ENCODE peak calls at places on chromosome 1, in five cellular contexts. R is osteoblast, T is HCT116, U is pancreas, S is endothelial cell of umbilical vein. B is an unnamed sample. For H3K9me3 and H3K4me1, the result is how much of the 10 kb centered on the place peaks cover.

GRCh38 chr1:72530646-72531045 is 248.3 kb upstream of the NEGR1 start:
- DNase-seq in R (no peak), T (no peak), U (no peak), S (no peak), B (no peak)

GRCh38 chr1:61447339-61448016 is 277.5 kb downstream of the TM2D1 start:
- DNase-seq in R (no peak), T (no peak), U (no peak), S (no peak), B (no peak)

GRCh38 chr1:20466231-20466630 is 19.8 kb downstream of the CAMK2N1 start:
- DNase-seq in R (peak), T (no peak), U (no peak), S (no peak), B (no peak)

GRCh38 chr1:5877001-5877400 is 115.2 kb downstream of the NPHP4 start:
- DNase-seq in R (no peak), T (no peak), U (no peak), S (no peak), B (no peak)

GRCh38 chr1:76238094-76238551 is 163.6 kb downstream of the ST6GALNAC3 start:
- DNase-seq in R (peak), T (peak), U (no peak), S (no peak), B (no peak)

GRCh38 chr1:32759997-32760623 is 57.0 kb downstream of the YARS1 start:
- DNase-seq in R (peak), T (peak), U (peak), S (no peak), B (no peak)

GRCh38 chr1:59290173-59290954 is 6.5 kb upstream of the FGGY start:
- DNase-seq in R (no peak), T (peak), U (peak), S (peak), B (no peak)

GRCh38 chr1:43818691-43819090 is 111.4 kb downstream of the ST3GAL3 start:
- DNase-seq in R (peak), T (no peak), U (no peak), S (no peak), B (no peak)

GRCh38 chr1:183210678-183211077 is 24.6 kb downstream of the LAMC2 start:
- DNase-seq in R (no peak), T (no peak), U (no peak), S (no peak), B (no peak)

GRCh38 chr1:21175670-21176581 is 771 bp downstream of the EIF4G3 start:
- DNase-seq in R (peak), T (no peak), U (peak), S (peak), B (peak)

GRCh38 chr1:3712573-3713535 is 39.4 kb upstream of the CCDC27 start:
- DNase-seq in R (no peak), T (no peak), U (no peak), S (no peak), B (no peak)

GRCh38 chr1:61318319-61319125 is 236.2 kb downstream of the NFIA start:
- DNase-seq in R (no peak), T (no peak), U (no peak), S (peak), B (no peak)

GRCh38 chr1:43007377-43008105 is 48.9 kb upstream of the SLC2A1 start:
- DNase-seq in R (no peak), T (no peak), U (peak), S (no peak), B (no peak)

GRCh38 chr1:216464489-216464888 is 41.2 kb upstream of the USH2A start:
- DNase-seq in R (peak), T (no peak), U (no peak), S (no peak), B (no peak)

GRCh38 chr1:154104433-154105082 is 50.3 kb downstream of the NUP210L start:
- DNase-seq in R (no peak), T (no peak), U (no peak), S (no peak), B (no peak)

GRCh38 chr1:157404614-157405013 is 147.7 kb downstream of the FCRL5 start:
- DNase-seq in R (no peak), T (no peak), U (no peak), S (no peak), B (no peak)

GRCh38 chr1:145695781-145696629 is 11.2 kb downstream of the PDZK1 start:
- DNase-seq in R (no peak), T (no peak), U (peak), S (no peak), B (no peak)

GRCh38 chr1:47804127-47804526 is 193.1 kb downstream of the TRABD2B start:
- DNase-seq in R (no peak), T (no peak), U (no peak), S (no peak), B (no peak)

GRCh38 chr1:50747394-50747793 is 212.7 kb downstream of the FAF1 start:
- DNase-seq in R (no peak), T (no peak), U (no peak), S (no peak), B (no peak)

GRCh38 chr1:147579532-147580199 is 38.4 kb downstream of the BCL9 start:
- DNase-seq in R (no peak), T (no peak), U (no peak), S (no peak), B (no peak)

GRCh38 chr1:198880818-198881597 is 242.2 kb downstream of the PTPRC start:
- DNase-seq in R (no peak), T (peak), U (no peak), S (peak), B (no peak)

GRCh38 chr1:19361231-19362147 is 49.4 kb downstream of the SLC66A1 start:
- DNase-seq in R (peak), T (no peak), U (no peak), S (no peak), B (no peak)

GRCh38 chr1:40252601-40253000 is 4.9 kb downstream of the TMCO2 start:
- DNase-seq in R (peak), T (no peak), U (no peak), S (no peak), B (no peak)

GRCh38 chr1:59971464-59971911 is 44.9 kb upstream of the CYP2J2 start:
- DNase-seq in R (peak), T (peak), U (peak), S (peak), B (peak)

GRCh38 chr1:181010789-181011188 is 11.9 kb downstream of the STX6 start:
- DNase-seq in R (peak), T (no peak), U (no peak), S (no peak), B (no peak)

GRCh38 chr1:243564814-243565213 is 285.2 kb downstream of the AKT3 start:
- DNase-seq in R (no peak), T (no peak), U (no peak), S (no peak), B (no peak)

GRCh38 chr1:119987112-119987511 is 82.3 kb downstream of the NOTCH2 start:
- DNase-seq in R (peak), T (no peak), U (no peak), S (peak), B (no peak)

GRCh38 chr1:51819810-51820209 is 58.7 kb downstream of the NRDC start:
- DNase-seq in R (no peak), T (no peak), U (no peak), S (no peak), B (no peak)

GRCh38 chr1:200550367-200550766 is 70.2 kb downstream of the KIF14 start:
- DNase-seq in R (no peak), T (no peak), U (no peak), S (no peak), B (no peak)

GRCh38 chr1:143665606-143666005 is 306.2 kb downstream of the FAM72C start:
- DNase-seq in R (no peak), T (no peak), U (no peak), S (no peak), B (no peak)

GRCh38 chr1:143661418-143662120 is 310.2 kb downstream of the FAM72C start:
- DNase-seq in R (no peak), T (no peak), U (no peak), S (no peak), B (no peak)

GRCh38 chr1:143667730-143668129 is 304.1 kb downstream of the FAM72C start:
- DNase-seq in R (no peak), T (no peak), U (no peak), S (no peak), B (no peak)

DNA sequence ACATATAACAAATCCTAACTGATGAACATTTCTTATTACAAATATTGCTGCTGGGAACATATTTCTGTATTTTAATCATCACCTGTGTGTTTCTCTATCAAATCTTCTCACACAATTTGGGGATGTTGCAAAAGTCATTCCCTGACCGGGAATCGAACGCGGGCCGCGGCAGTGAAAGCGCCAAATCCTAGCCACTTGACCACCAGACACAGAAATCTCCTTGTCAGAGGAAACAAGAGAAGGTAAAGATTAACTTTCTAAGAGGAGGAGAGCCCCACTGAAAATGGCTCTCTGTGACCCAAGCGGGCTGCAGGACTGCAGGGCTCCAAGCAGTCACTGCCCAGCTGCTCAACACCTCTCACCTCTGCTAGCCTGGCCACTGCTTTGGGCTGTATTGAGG is 304.9 kb downstream of the FAM72C start:
- DNase-seq in R (no peak), T (no peak), U (no peak), S (no peak), B (no peak)
- H3K9me3 ChIP-seq in R (under half), T (under half), U (under half), S (under half), B (under half)

GRCh38 chr1:221782970-221783369 is 41.1 kb upstream of the DUSP10 start:
- DNase-seq in R (no peak), T (no peak), U (no peak), S (no peak), B (no peak)
- H3K4me1 ChIP-seq in R (under half), T (under half), U (under half), S (under half), B (half or more)

GRCh38 chr1:108190001-108190634 is 10.0 kb downstream of the SLC25A24 start:
- DNase-seq in R (no peak), T (no peak), U (no peak), S (no peak), B (no peak)
- H3K9me3 ChIP-seq in R (under half), T (under half), U (under half), S (under half), B (under half)

DNA sequence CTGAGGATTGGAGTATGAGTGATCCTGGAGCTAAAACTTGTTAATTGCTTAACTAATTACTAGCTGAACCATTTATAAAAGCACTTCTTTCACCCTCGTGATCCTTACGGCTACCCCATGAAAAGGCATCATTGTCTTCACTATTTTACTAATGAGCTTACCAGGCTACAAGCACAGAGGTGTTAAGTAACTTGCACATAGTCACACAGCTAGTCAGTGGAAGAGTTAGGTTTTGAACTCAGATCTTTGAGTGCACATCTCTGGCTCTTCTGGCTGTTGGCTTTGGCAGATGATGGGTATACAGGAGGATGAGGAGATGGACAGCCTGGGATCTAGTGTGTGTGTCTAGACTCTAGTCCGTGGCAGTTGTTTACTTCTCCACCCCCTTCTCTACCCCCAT is 11.6 kb downstream of the VANGL2 start:
- DNase-seq in R (no peak), T (no peak), U (no peak), S (no peak), B (no peak)
- H3K4me1 ChIP-seq in R (under half), T (under half), U (under half), S (under half), B (under half)

DNA sequence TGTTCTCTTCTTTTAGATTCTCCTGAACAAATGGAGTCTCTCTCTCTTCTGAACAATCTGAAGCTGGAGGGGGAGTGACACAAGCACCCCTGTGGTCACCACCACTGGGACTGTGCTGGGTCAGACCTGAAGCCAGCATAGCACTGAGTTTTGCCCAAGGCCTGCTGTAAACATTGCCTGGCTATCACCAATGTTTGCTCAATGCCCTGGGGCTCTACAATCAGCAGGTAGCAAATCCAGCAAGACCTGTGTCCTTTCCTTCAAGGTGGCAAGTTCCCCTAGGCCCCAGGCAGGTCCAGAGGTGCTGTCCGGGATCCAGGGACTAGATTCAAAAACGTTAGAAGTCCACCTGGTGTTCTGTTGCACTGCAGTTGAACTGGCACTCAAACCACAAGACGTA is 282.8 kb upstream of the PROX1 start:
- DNase-seq in R (no peak), T (no peak), U (no peak), S (no peak), B (no peak)
- H3K9me3 ChIP-seq in R (under half), T (under half), U (under half), S (under half), B (under half)

GRCh38 chr1:179591253-179591591 is 410 bp upstream of the TDRD5 start:
- DNase-seq in R (peak), T (no peak), U (no peak), S (no peak), B (no peak)
- H3K4me1 ChIP-seq in R (under half), T (under half), U (under half), S (under half), B (under half)